ENCODE peak calls at places on chromosomes 4 and X, in eight cellular contexts. One of them, this sample, is unnamed.

GRCh38 chr4:186644316-186644638 is 79.4 kb downstream of the FAT1 start:
- DNase-seq in IMR-90: no peak
- DNase-seq in A549: no peak
- DNase-seq in choroid plexus epithelial cell: no peak
- DNase-seq in trophoblast cell: no peak
- DNase-seq in AG04450: no peak
- DNase-seq in heart right ventricle: no peak
- DNase-seq in bronchial epithelial cell: no peak
- DNase-seq in this sample: no peak

GRCh38 chrX:40108959-40109287 is 11.2 kb upstream of the BCOR start:
- DNase-seq in IMR-90: peak; percentile 76
- DNase-seq in A549: peak; percentile 62
- DNase-seq in choroid plexus epithelial cell: peak; percentile 83
- DNase-seq in trophoblast cell: no peak
- DNase-seq in AG04450: no peak
- DNase-seq in heart right ventricle: peak; percentile 84
- DNase-seq in bronchial epithelial cell: no peak
- DNase-seq in this sample: no peak

GRCh38 chr4:136036744-136037143 is 1495.5 kb downstream of the PCDH18 start:
- DNase-seq in IMR-90: peak; percentile 63
- DNase-seq in A549: no peak
- DNase-seq in choroid plexus epithelial cell: peak; percentile 94
- DNase-seq in trophoblast cell: no peak
- DNase-seq in AG04450: peak; percentile 62
- DNase-seq in heart right ventricle: no peak
- DNase-seq in bronchial epithelial cell: peak; percentile 52
- DNase-seq in this sample: no peak

GRCh38 chr4:167622481-167623240 is 388.4 kb upstream of the SPOCK3 start:
- DNase-seq in IMR-90: peak; percentile 19
- DNase-seq in A549: peak; percentile 29
- DNase-seq in choroid plexus epithelial cell: peak; percentile 79
- DNase-seq in trophoblast cell: peak; percentile 55
- DNase-seq in AG04450: peak; percentile 3
- DNase-seq in heart right ventricle: peak; percentile 27
- DNase-seq in bronchial epithelial cell: peak; percentile 45
- DNase-seq in this sample: no peak

GRCh38 chr4:62250100-62250499 is 1050.0 kb downstream of the ADGRL3 start:
- DNase-seq in IMR-90: no peak
- DNase-seq in A549: no peak
- DNase-seq in choroid plexus epithelial cell: no peak
- DNase-seq in trophoblast cell: no peak
- DNase-seq in AG04450: no peak
- DNase-seq in heart right ventricle: no peak
- DNase-seq in bronchial epithelial cell: no peak
- DNase-seq in this sample: no peak

GRCh38 chr4:85677286-85677685 is 202.3 kb downstream of the ARHGAP24 start:
- DNase-seq in IMR-90: no peak
- DNase-seq in A549: no peak
- DNase-seq in choroid plexus epithelial cell: peak; percentile 28
- DNase-seq in trophoblast cell: no peak
- DNase-seq in AG04450: no peak
- DNase-seq in heart right ventricle: no peak
- DNase-seq in bronchial epithelial cell: no peak
- DNase-seq in this sample: no peak

GRCh38 chr4:7828011-7828720 is 111.5 kb downstream of the AFAP1 start:
- DNase-seq in IMR-90: peak; percentile 100
- DNase-seq in A549: no peak
- DNase-seq in choroid plexus epithelial cell: peak; percentile 100
- DNase-seq in trophoblast cell: no peak
- DNase-seq in AG04450: peak; percentile 97
- DNase-seq in heart right ventricle: peak; percentile 42
- DNase-seq in bronchial epithelial cell: peak; percentile 98
- DNase-seq in this sample: peak; percentile 100

GRCh38 chr4:27662426-27662825 is 801.8 kb downstream of the STIM2 start:
- DNase-seq in IMR-90: no peak
- DNase-seq in A549: no peak
- DNase-seq in choroid plexus epithelial cell: no peak
- DNase-seq in trophoblast cell: no peak
- DNase-seq in AG04450: no peak
- DNase-seq in heart right ventricle: no peak
- DNase-seq in bronchial epithelial cell: no peak
- DNase-seq in this sample: no peak

GRCh38 chrX:118675336-118675965 is 52.0 kb upstream of the IL13RA1 start:
- DNase-seq in IMR-90: no peak
- DNase-seq in A549: no peak
- DNase-seq in choroid plexus epithelial cell: no peak
- DNase-seq in trophoblast cell: no peak
- DNase-seq in AG04450: no peak
- DNase-seq in heart right ventricle: no peak
- DNase-seq in bronchial epithelial cell: no peak
- DNase-seq in this sample: no peak

GRCh38 chrX:71315917-71316316 is 14.4 kb downstream of the ITGB1BP2 start:
- DNase-seq in IMR-90: peak; percentile 87
- DNase-seq in A549: no peak
- DNase-seq in choroid plexus epithelial cell: peak; percentile 67
- DNase-seq in trophoblast cell: no peak
- DNase-seq in AG04450: peak; percentile 37
- DNase-seq in heart right ventricle: no peak
- DNase-seq in bronchial epithelial cell: peak; percentile 2
- DNase-seq in this sample: peak; percentile 48

GRCh38 chr4:182175788-182176519 is 67.2 kb upstream of the TENM3 start:
- DNase-seq in IMR-90: peak; percentile 63
- DNase-seq in A549: peak; percentile 3
- DNase-seq in choroid plexus epithelial cell: no peak
- DNase-seq in trophoblast cell: no peak
- DNase-seq in AG04450: no peak
- DNase-seq in heart right ventricle: no peak
- DNase-seq in bronchial epithelial cell: no peak
- DNase-seq in this sample: no peak

GRCh38 chr4:5206391-5206790 is 155.1 kb downstream of the STK32B start:
- DNase-seq in IMR-90: peak; percentile 93
- DNase-seq in A549: no peak
- DNase-seq in choroid plexus epithelial cell: no peak
- DNase-seq in trophoblast cell: no peak
- DNase-seq in AG04450: peak; percentile 48
- DNase-seq in heart right ventricle: peak; percentile 15
- DNase-seq in bronchial epithelial cell: no peak
- DNase-seq in this sample: peak; percentile 83

GRCh38 chr4:150971901-150972300 is 43.2 kb downstream of the LRBA start:
- DNase-seq in IMR-90: no peak
- DNase-seq in A549: no peak
- DNase-seq in choroid plexus epithelial cell: peak; percentile 34
- DNase-seq in trophoblast cell: no peak
- DNase-seq in AG04450: no peak
- DNase-seq in heart right ventricle: no peak
- DNase-seq in bronchial epithelial cell: no peak
- DNase-seq in this sample: no peak

GRCh38 chrX:132957211-132958085 is 981 bp downstream of the HS6ST2 start:
- DNase-seq in IMR-90: no peak
- DNase-seq in A549: no peak
- DNase-seq in choroid plexus epithelial cell: no peak
- DNase-seq in trophoblast cell: no peak
- DNase-seq in AG04450: no peak
- DNase-seq in heart right ventricle: peak; percentile 6
- DNase-seq in bronchial epithelial cell: peak; percentile 27
- DNase-seq in this sample: no peak

GRCh38 chr4:173332021-173332487 is 2.1 kb downstream of the HMGB2 start:
- DNase-seq in IMR-90: peak; percentile 16
- DNase-seq in A549: no peak
- DNase-seq in choroid plexus epithelial cell: peak; percentile 46
- DNase-seq in trophoblast cell: no peak
- DNase-seq in AG04450: no peak
- DNase-seq in heart right ventricle: no peak
- DNase-seq in bronchial epithelial cell: peak; percentile 25
- DNase-seq in this sample: no peak
- H3K4me3 ChIP-seq in IMR-90: no peak overlapping the region
- H3K4me3 ChIP-seq in A549: peak overlapping the region; percentile 99
- H3K4me3 ChIP-seq in choroid plexus epithelial cell: peak overlapping the region; percentile 28
- H3K4me3 ChIP-seq in trophoblast cell: no peak overlapping the region
- H3K4me3 ChIP-seq in AG04450: peak overlapping the region; percentile 90
- H3K4me3 ChIP-seq in heart right ventricle: peak overlapping the region; percentile 89
- H3K4me3 ChIP-seq in bronchial epithelial cell: no peak overlapping the region
- H3K4me3 ChIP-seq in this sample: peak overlapping the region; percentile 100

GRCh38 chrX:131827935-131828334 is 195.2 kb upstream of the STK26 start:
- DNase-seq in IMR-90: no peak
- DNase-seq in A549: no peak
- DNase-seq in choroid plexus epithelial cell: peak; percentile 34
- DNase-seq in trophoblast cell: no peak
- DNase-seq in AG04450: no peak
- DNase-seq in heart right ventricle: no peak
- DNase-seq in bronchial epithelial cell: no peak
- DNase-seq in this sample: no peak
- H3K4me3 ChIP-seq in IMR-90: no peak overlapping the region
- H3K4me3 ChIP-seq in A549: no peak overlapping the region
- H3K4me3 ChIP-seq in choroid plexus epithelial cell: no peak overlapping the region
- H3K4me3 ChIP-seq in trophoblast cell: no peak overlapping the region
- H3K4me3 ChIP-seq in AG04450: no peak overlapping the region
- H3K4me3 ChIP-seq in heart right ventricle: no peak overlapping the region
- H3K4me3 ChIP-seq in bronchial epithelial cell: no peak overlapping the region
- H3K4me3 ChIP-seq in this sample: no peak overlapping the region

GRCh38 chr4:164383187-164384181 is 370.4 kb upstream of the SMIM31 start:
- DNase-seq in IMR-90: peak; percentile 0
- DNase-seq in A549: no peak
- DNase-seq in choroid plexus epithelial cell: peak; percentile 7
- DNase-seq in trophoblast cell: no peak
- DNase-seq in AG04450: no peak
- DNase-seq in heart right ventricle: peak; percentile 10
- DNase-seq in bronchial epithelial cell: peak; percentile 10
- DNase-seq in this sample: no peak

GRCh38 chr4:164379694-164380093 is 374.2 kb upstream of the SMIM31 start:
- DNase-seq in IMR-90: no peak
- DNase-seq in A549: no peak
- DNase-seq in choroid plexus epithelial cell: no peak
- DNase-seq in trophoblast cell: peak; percentile 24
- DNase-seq in AG04450: no peak
- DNase-seq in heart right ventricle: no peak
- DNase-seq in bronchial epithelial cell: peak; percentile 38
- DNase-seq in this sample: no peak

GRCh38 chr4:164381859-164382258 is 372.1 kb upstream of the SMIM31 start:
- DNase-seq in IMR-90: no peak
- DNase-seq in A549: no peak
- DNase-seq in choroid plexus epithelial cell: no peak
- DNase-seq in trophoblast cell: no peak
- DNase-seq in AG04450: no peak
- DNase-seq in heart right ventricle: no peak
- DNase-seq in bronchial epithelial cell: no peak
- DNase-seq in this sample: no peak

DNA sequence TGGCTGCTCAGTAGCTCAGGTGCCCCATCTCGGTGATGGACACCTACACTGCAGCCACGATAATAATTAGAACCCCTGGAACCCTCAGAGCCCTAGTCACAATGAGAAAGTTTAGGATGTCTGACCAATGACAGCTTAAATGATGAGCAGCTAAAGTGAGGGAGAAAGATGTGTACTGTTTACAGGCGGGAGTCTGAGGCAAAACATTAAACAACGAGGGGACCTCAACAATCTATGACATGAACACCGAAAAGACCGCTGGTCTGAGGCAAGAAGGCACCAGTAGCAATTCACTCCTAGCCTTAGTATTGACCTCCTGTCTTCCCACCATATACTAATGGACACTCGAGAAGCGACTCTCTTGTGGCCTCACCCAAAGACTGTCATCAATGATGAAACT is 369.5 kb upstream of the SMIM31 start:
- DNase-seq in IMR-90: no peak
- DNase-seq in A549: no peak
- DNase-seq in choroid plexus epithelial cell: no peak
- DNase-seq in trophoblast cell: no peak
- DNase-seq in AG04450: no peak
- DNase-seq in heart right ventricle: no peak
- DNase-seq in bronchial epithelial cell: no peak
- DNase-seq in this sample: no peak
- H3K4me3 ChIP-seq in IMR-90: no peak overlapping the region
- H3K4me3 ChIP-seq in A549: no peak overlapping the region
- H3K4me3 ChIP-seq in choroid plexus epithelial cell: no peak overlapping the region
- H3K4me3 ChIP-seq in trophoblast cell: no peak overlapping the region
- H3K4me3 ChIP-seq in AG04450: no peak overlapping the region
- H3K4me3 ChIP-seq in heart right ventricle: no peak overlapping the region
- H3K4me3 ChIP-seq in bronchial epithelial cell: no peak overlapping the region
- H3K4me3 ChIP-seq in this sample: no peak overlapping the region

GRCh38 chr4:105145913-105146285 is 777 bp upstream of the TET2 start:
- DNase-seq in IMR-90: no peak
- DNase-seq in A549: no peak
- DNase-seq in choroid plexus epithelial cell: no peak
- DNase-seq in trophoblast cell: no peak
- DNase-seq in AG04450: no peak
- DNase-seq in heart right ventricle: peak; percentile 27
- DNase-seq in bronchial epithelial cell: no peak
- DNase-seq in this sample: no peak

GRCh38 chr4:105147226-105148151 is 813 bp downstream of the TET2 start:
- DNase-seq in IMR-90: peak; percentile 44
- DNase-seq in A549: no peak
- DNase-seq in choroid plexus epithelial cell: peak; percentile 54
- DNase-seq in trophoblast cell: no peak
- DNase-seq in AG04450: no peak
- DNase-seq in heart right ventricle: no peak
- DNase-seq in bronchial epithelial cell: peak; percentile 38
- DNase-seq in this sample: no peak

GRCh38 chr4:105146286-105147219 is at the start of gene TET2:
- DNase-seq in IMR-90: peak; percentile 87
- DNase-seq in A549: peak; percentile 22
- DNase-seq in choroid plexus epithelial cell: peak; percentile 89
- DNase-seq in trophoblast cell: peak; percentile 69
- DNase-seq in AG04450: peak; percentile 44
- DNase-seq in heart right ventricle: peak; percentile 79
- DNase-seq in bronchial epithelial cell: peak; percentile 77
- DNase-seq in this sample: peak; percentile 35

GRCh38 chr4:105140684-105141490 is 5.8 kb upstream of the TET2 start:
- DNase-seq in IMR-90: no peak
- DNase-seq in A549: peak; percentile 26
- DNase-seq in choroid plexus epithelial cell: peak; percentile 52
- DNase-seq in trophoblast cell: no peak
- DNase-seq in AG04450: no peak
- DNase-seq in heart right ventricle: no peak
- DNase-seq in bronchial epithelial cell: peak; percentile 48
- DNase-seq in this sample: no peak

DNA sequence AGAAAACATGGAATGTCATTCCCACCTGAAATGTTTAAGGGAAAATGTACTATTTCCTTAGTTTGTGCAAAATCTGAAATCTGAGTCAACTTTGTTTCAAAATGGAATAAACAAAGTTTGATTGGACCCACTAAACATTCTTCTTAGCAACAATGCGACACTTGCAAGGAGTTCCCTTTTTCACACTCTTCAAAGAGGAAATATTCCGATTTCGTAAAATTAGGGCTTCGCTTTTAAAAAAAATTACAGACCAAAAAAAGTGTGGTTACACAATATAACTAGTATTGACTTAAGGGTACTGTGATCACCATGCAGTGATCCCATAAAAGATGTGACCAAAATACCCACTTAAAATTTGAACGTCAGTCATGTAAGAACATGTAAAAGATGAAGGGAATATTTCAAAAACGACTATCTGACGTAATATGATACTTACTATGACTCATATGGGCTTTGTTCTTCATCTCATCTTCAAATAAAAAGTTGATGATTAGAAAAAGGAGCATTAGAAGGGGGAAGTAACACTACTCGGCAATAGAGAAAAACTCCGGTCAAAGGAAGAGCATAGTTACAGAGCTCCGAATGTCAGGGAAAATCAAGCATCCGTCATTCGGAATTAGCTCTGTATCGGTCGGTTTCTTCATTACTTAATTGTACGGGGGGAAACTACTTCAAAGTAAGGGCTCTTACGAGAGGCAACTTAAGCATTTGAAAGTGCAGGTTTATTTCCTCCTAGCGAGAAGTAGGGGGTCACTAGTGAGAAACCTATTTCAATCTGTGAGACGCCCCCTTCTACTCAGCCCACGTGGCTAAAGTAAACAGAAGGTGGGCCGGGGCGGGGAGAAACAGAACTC is 1.4 kb upstream of the TET2 start:
- DNase-seq in IMR-90: no peak
- DNase-seq in A549: no peak
- DNase-seq in choroid plexus epithelial cell: peak; percentile 18
- DNase-seq in trophoblast cell: no peak
- DNase-seq in AG04450: no peak
- DNase-seq in heart right ventricle: no peak
- DNase-seq in bronchial epithelial cell: peak; percentile 73
- DNase-seq in this sample: no peak
- H3K4me3 ChIP-seq in IMR-90: peak overlapping the region; percentile 94
- H3K4me3 ChIP-seq in A549: peak overlapping the region; percentile 68
- H3K4me3 ChIP-seq in choroid plexus epithelial cell: peak overlapping the region; percentile 68
- H3K4me3 ChIP-seq in trophoblast cell: peak overlapping the region; percentile 83
- H3K4me3 ChIP-seq in AG04450: peak overlapping the region; percentile 95
- H3K4me3 ChIP-seq in heart right ventricle: peak overlapping the region; percentile 87
- H3K4me3 ChIP-seq in bronchial epithelial cell: peak overlapping the region; percentile 48
- H3K4me3 ChIP-seq in this sample: peak overlapping the region; percentile 51